ENCODE peak calls at places on chromosomes 6 and 20, in ten cellular contexts. R, W, P, L, V, Q, K, T, M and B are unnamed samples.

GRCh38 chr20:36399147-36399968 is 93.2 kb downstream of the DLGAP4 start:
- DNase-seq in K (peak), V (peak), Q (no peak), M (no peak), L (peak), W (peak), P (peak), R (peak), T (peak), B (peak)

GRCh38 chr6:39289490-39289889 is 24.7 kb downstream of the KCNK17 start:
- DNase-seq in L (no peak), R (no peak), T (no peak), W (no peak), P (no peak), V (no peak), Q (no peak), K (no peak), M (no peak), B (no peak)

GRCh38 chr20:1334370-1334731 is 5.4 kb upstream of the SDCBP2 start:
- DNase-seq in V (no peak), R (no peak), L (no peak), K (no peak), Q (no peak), W (no peak), M (no peak), T (no peak), P (no peak), B (no peak)

GRCh38 chr6:152244998-152245630 is 392.0 kb downstream of the SYNE1 start:
- DNase-seq in R (no peak), K (no peak), M (no peak), V (no peak), L (no peak), T (no peak), W (no peak), Q (no peak), P (no peak), B (no peak)

GRCh38 chr20:10910535-10911239 is 236.9 kb upstream of the JAG1 start:
- DNase-seq in L (no peak), V (no peak), K (no peak), R (no peak), Q (no peak), P (no peak), T (no peak), M (peak), W (no peak), B (no peak)

GRCh38 chr6:157478926-157479325 is 97.9 kb downstream of the ZDHHC14 start:
- DNase-seq in K (no peak), V (no peak), Q (no peak), M (no peak), L (no peak), P (no peak), W (no peak), T (no peak), R (no peak), B (no peak)

GRCh38 chr20:62707981-62708521 is 585 bp upstream of the NTSR1 start:
- DNase-seq in P (peak), T (peak), K (peak), R (peak), L (peak), Q (no peak), V (no peak), W (peak), M (no peak), B (no peak)

GRCh38 chr6:10505529-10505928 is 15.6 kb upstream of the GCNT2 start:
- DNase-seq in L (no peak), R (no peak), Q (no peak), T (peak), W (no peak), M (no peak), K (no peak), P (no peak), V (no peak), B (no peak)

GRCh38 chr6:22737331-22737730 is 168.0 kb downstream of the HDGFL1 start:
- DNase-seq in Q (no peak), R (peak), W (no peak), K (no peak), M (peak), L (no peak), P (peak), T (peak), V (no peak), B (peak)

GRCh38 chr6:133978896-133979240 is 25.8 kb downstream of the TBPL1 start:
- DNase-seq in T (no peak), Q (no peak), M (no peak), V (no peak), K (no peak), R (no peak), P (no peak), L (no peak), W (no peak), B (no peak)

GRCh38 chr20:58081842-58082241 is 146.6 kb downstream of the ANKRD60 start:
- DNase-seq in M (no peak), T (no peak), Q (no peak), R (no peak), L (no peak), V (no peak), K (no peak), P (no peak), W (peak), B (no peak)

GRCh38 chr20:2210646-2211556 is 84.9 kb upstream of the TGM3 start:
- DNase-seq in W (peak), V (no peak), T (no peak), M (peak), P (no peak), L (no peak), R (no peak), Q (no peak), K (no peak), B (peak)